ENCODE peak calls at places on chromosomes 5 and 9, in nine cellular contexts. E is bronchial epithelial cell; M is OCI-M1; W is activated CD4-positive, alpha-beta T cell treated with anti-CD3 and anti-CD28 coated beads, Interleukin-2, amount 50 U/mL, for 1 hour; Y is NCI-H460; T is HEK293T; V is adipocyte; I is CD8-positive, alpha-beta T cell; L is endothelial cell. G is an unnamed sample.

GRCh38 chr5:16937023-16937379 is 913 bp upstream of the MYO10 start:
- DNase-seq in L (no peak), E (peak; percentile 87), T (no peak), W (no peak), Y (no peak), M (no peak), V (no peak), I (no peak), G (peak; percentile 66)

GRCh38 chr5:149636861-149637246 is 55.6 kb downstream of the ARHGEF37 start:
- DNase-seq in T (peak; percentile 76), W (no peak), M (peak; percentile 78), E (peak; percentile 54), L (peak; percentile 93), V (peak; percentile 77), I (no peak), Y (peak; percentile 86), G (no peak)

GRCh38 chr5:178434851-178435250 is 155.3 kb downstream of the COL23A1 start:
- DNase-seq in L (no peak), I (no peak), E (no peak), V (no peak), W (no peak), M (no peak), Y (no peak), T (peak; percentile 41), G (no peak)

GRCh38 chr5:68475476-68475875 is 259.9 kb downstream of the PIK3R1 start:
- DNase-seq in W (no peak), Y (no peak), E (no peak), T (no peak), M (no peak), L (no peak), V (no peak), I (no peak), G (no peak)

GRCh38 chr9:124320062-124320973 is 62.6 kb downstream of the NEK6 start:
- DNase-seq in Y (peak; percentile 72), E (peak; percentile 55), V (peak; percentile 83), W (peak; percentile 29), M (peak; percentile 80), L (peak; percentile 82), T (peak; percentile 87), I (peak; percentile 38), G (no peak)

GRCh38 chr9:126674365-126675146 is 60.8 kb downstream of the LMX1B start:
- DNase-seq in L (no peak), E (no peak), I (no peak), T (no peak), V (no peak), Y (no peak), W (no peak), M (no peak), G (no peak)

GRCh38 chr5:94811341-94811740 is 192.9 kb downstream of the SLF1 start:
- DNase-seq in V (no peak), L (no peak), I (no peak), T (no peak), W (no peak), E (no peak), M (no peak), Y (no peak), G (no peak)

GRCh38 chr9:3498691-3499090 is 27.1 kb downstream of the RFX3 start:
- DNase-seq in T (no peak), V (no peak), L (no peak), I (no peak), W (no peak), Y (no peak), M (peak; percentile 85), E (peak; percentile 79), G (no peak)

GRCh38 chr9:94648191-94648590 is 8.9 kb upstream of the FBP1 start:
- DNase-seq in W (no peak), I (no peak), Y (no peak), T (no peak), E (no peak), L (no peak), V (no peak), M (no peak), G (peak; percentile 48)

GRCh38 chr5:54835642-54836041 is 149.8 kb downstream of the ESM1 start:
- DNase-seq in L (no peak), Y (peak; percentile 3), T (no peak), E (peak; percentile 59), W (no peak), M (no peak), V (peak; percentile 73), I (no peak), G (no peak)

GRCh38 chr5:170623576-170624181 is 119.9 kb downstream of the KCNIP1 start:
- DNase-seq in Y (peak; percentile 32), V (peak; percentile 37), T (peak; percentile 78), W (no peak), L (peak; percentile 72), I (no peak), E (peak; percentile 37), M (peak; percentile 63), G (peak; percentile 19)

GRCh38 chr5:137217599-137218200 is 281.4 kb downstream of the SPOCK1 start:
- DNase-seq in Y (no peak), L (no peak), E (peak; percentile 73), T (no peak), V (no peak), I (no peak), M (no peak), W (no peak), G (peak; percentile 54)

GRCh38 chr9:76699966-76700365 is 64.3 kb upstream of the PCA3 start:
- DNase-seq in M (no peak), E (peak; percentile 14), L (no peak), I (no peak), W (no peak), T (no peak), V (peak; percentile 85), Y (no peak), G (no peak)

GRCh38 chr5:14240366-14240765 is 97.2 kb downstream of the TRIO start:
- DNase-seq in W (no peak), E (no peak), M (no peak), T (no peak), V (peak; percentile 79), L (no peak), I (no peak), Y (no peak), G (no peak)

GRCh38 chr9:36337865-36338264 is 62.2 kb downstream of the RNF38 start:
- DNase-seq in T (no peak), Y (no peak), I (no peak), V (peak; percentile 14), W (no peak), E (peak; percentile 33), L (no peak), M (no peak), G (no peak)